ENCODE peak calls at places on chromosomes 4 and X, in eight cellular contexts. M, R, S, X, V, N, F and B are unnamed samples.

GRCh38 chr4:78818530-78818929 is 42.4 kb downstream of the BMP2K start:
- DNase-seq in M (no peak), R (no peak), S (no peak), X (no peak), V (no peak), N (no peak), F (no peak), B (no peak)

GRCh38 chrX:153164733-153165132 is 14.4 kb upstream of the MAGEA1 start:
- DNase-seq in M (no peak), R (no peak), S (no peak), X (no peak), V (no peak), N (no peak), F (no peak), B (no peak)

GRCh38 chrX:111869639-111870034 is 6.3 kb upstream of the TRPC5OS start:
- DNase-seq in M (peak), R (peak), S (peak), X (no peak), V (no peak), N (peak), F (peak), B (no peak)

GRCh38 chrX:119753639-119754257 is 4.6 kb upstream of the SOWAHD start:
- DNase-seq in M (peak), R (peak), S (peak), X (no peak), V (no peak), N (no peak), F (no peak), B (no peak)

GRCh38 chr4:119106036-119107000 is 29.3 kb upstream of the MYOZ2 start:
- DNase-seq in M (peak), R (peak), S (no peak), X (no peak), V (no peak), N (peak), F (no peak), B (no peak)

GRCh38 chr4:63036159-63036866 is 1372.9 kb downstream of the TECRL start:
- DNase-seq in M (no peak), R (no peak), S (no peak), X (peak), V (no peak), N (no peak), F (no peak), B (no peak)

GRCh38 chrX:43741843-43742573 is 85.9 kb downstream of the MAOA start:
- DNase-seq in M (peak), R (peak), S (no peak), X (peak), V (no peak), N (no peak), F (no peak), B (no peak)

GRCh38 chr4:89994176-89994873 is 99.7 kb downstream of the MMRN1 start:
- DNase-seq in M (no peak), R (peak), S (no peak), X (no peak), V (no peak), N (peak), F (no peak), B (no peak)

GRCh38 chr4:26235500-26235899 is 85.3 kb upstream of the RBPJ start:
- DNase-seq in M (peak), R (peak), S (peak), X (peak), V (no peak), N (no peak), F (peak), B (no peak)

GRCh38 chrX:30939928-30940327 is 50.9 kb upstream of the TAB3 start:
- DNase-seq in M (no peak), R (no peak), S (no peak), X (no peak), V (no peak), N (no peak), F (no peak), B (no peak)

GRCh38 chr4:87078987-87079469 is 141.4 kb downstream of the KLHL8 start:
- DNase-seq in M (no peak), R (no peak), S (no peak), X (peak), V (peak), N (no peak), F (peak), B (no peak)

GRCh38 chr4:106587558-106587957 is 219.0 kb upstream of the GIMD1 start:
- DNase-seq in M (peak), R (peak), S (no peak), X (no peak), V (no peak), N (peak), F (peak), B (no peak)